ENCODE peak calls at places on chromosomes 6 and 20, in eight cellular contexts. K, P, I, Z, J, H, U and M are unnamed samples.

GRCh38 chr20:62792182-62792939 is 3.9 kb upstream of the MRGBP start:
- DNase-seq in H (peak), U (no peak), Z (no peak), P (no peak), J (no peak), I (no peak), K (no peak), M (no peak)

GRCh38 chr6:2714359-2714895 is 36.3 kb downstream of the MYLK4 start:
- DNase-seq in P (no peak), Z (no peak), I (no peak), U (no peak), J (no peak), H (no peak), K (no peak), M (no peak)

GRCh38 chr6:52976591-52977035 is 18.5 kb downstream of the GSTA4 start:
- DNase-seq in K (peak), P (no peak), Z (peak), U (no peak), J (peak), H (no peak), I (no peak), M (no peak)

GRCh38 chr20:51220293-51220706 is 197.4 kb upstream of the KCNG1 start:
- DNase-seq in I (no peak), P (peak), J (no peak), K (no peak), H (peak), U (peak), Z (peak), M (no peak)

GRCh38 chr6:104940238-104940880 is 16.5 kb upstream of the LIN28B start:
- DNase-seq in J (no peak), H (peak), P (peak), U (peak), I (no peak), Z (no peak), K (no peak), M (no peak)

GRCh38 chr6:144219056-144219685 is 66.0 kb upstream of the UTRN start:
- DNase-seq in P (no peak), H (peak), K (no peak), I (no peak), J (no peak), Z (no peak), U (peak), M (no peak)

GRCh38 chr20:33298391-33298790 is 15.4 kb downstream of the BPIFB1 start:
- DNase-seq in K (no peak), J (no peak), U (no peak), I (no peak), Z (no peak), P (no peak), H (no peak), M (no peak)

GRCh38 chr6:23445157-23445710 is 680.8 kb upstream of the NRSN1 start:
- DNase-seq in H (no peak), K (no peak), Z (no peak), J (no peak), U (no peak), I (no peak), P (no peak), M (no peak)

GRCh38 chr20:7010584-7010983 is 243.1 kb downstream of the BMP2 start:
- DNase-seq in Z (no peak), U (no peak), J (peak), K (no peak), I (no peak), P (no peak), H (no peak), M (no peak)

GRCh38 chr6:68158256-68158655 is 476.8 kb upstream of the ADGRB3 start:
- DNase-seq in Z (no peak), H (no peak), K (no peak), J (no peak), P (no peak), I (no peak), U (no peak), M (no peak)

GRCh38 chr6:30767158-30767943 is 23.0 kb upstream of the IER3 start:
- DNase-seq in I (no peak), Z (no peak), J (no peak), P (no peak), H (no peak), U (no peak), K (no peak), M (no peak)
- TF ChIP-seq POLR2AphosphoS5 in I (no peak), Z (no peak), J (no peak), P (no peak), H (no peak), U (no peak), K (no peak), M (no peak)

GRCh38 chr6:142848156-142848555 is 96.8 kb downstream of the HIVEP2 start:
- DNase-seq in I (no peak), J (no peak), P (no peak), Z (no peak), K (no peak), H (no peak), U (no peak), M (no peak)

GRCh38 chr6:142845143-142845571 is 99.8 kb downstream of the HIVEP2 start:
- DNase-seq in J (no peak), I (no peak), H (no peak), K (no peak), Z (no peak), P (no peak), U (no peak), M (no peak)

GRCh38 chr6:142846459-142846831 is 98.5 kb downstream of the HIVEP2 start:
- DNase-seq in I (no peak), K (no peak), J (no peak), P (no peak), Z (no peak), U (no peak), H (no peak), M (no peak)

GRCh38 chr6:142845624-142846458 is 99.1 kb downstream of the HIVEP2 start:
- DNase-seq in H (peak), J (peak), I (peak), K (no peak), U (peak), P (peak), Z (peak), M (peak)

DNA sequence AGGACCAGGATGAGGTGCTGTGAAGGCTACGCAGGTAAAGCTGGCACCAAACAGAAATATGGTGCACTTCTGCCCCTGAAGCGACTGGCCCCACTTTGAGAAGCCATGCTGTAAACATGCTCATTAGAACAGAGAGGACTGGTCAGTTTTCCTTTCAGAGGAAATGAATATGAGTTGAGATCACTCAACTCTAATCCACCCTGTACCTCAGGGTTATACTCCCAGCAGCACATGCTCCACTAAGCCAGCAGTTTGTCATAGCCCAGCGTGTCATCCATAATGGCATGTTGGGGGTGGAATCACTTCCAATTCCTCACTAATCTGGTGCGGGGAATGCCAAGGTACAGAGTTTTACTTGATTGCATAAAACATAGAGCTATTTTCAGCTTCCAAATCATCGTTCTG is 98.1 kb downstream of the HIVEP2 start:
- DNase-seq in Z (no peak), I (no peak), J (no peak), K (no peak), P (no peak), H (peak), U (no peak), M (no peak)
- TF ChIP-seq EP300 in Z (no peak), I (no peak), J (no peak), K (no peak), P (no peak), H (no peak), U (no peak), M (no peak)

GRCh38 chr20:1803216-1804128 is 91.7 kb upstream of the SIRPA start:
- DNase-seq in K (no peak), U (peak), I (peak), Z (peak), H (no peak), J (peak), P (peak), M (no peak)
- TF ChIP-seq CTCF in K (no peak), U (no peak), I (no peak), Z (no peak), H (no peak), J (no peak), P (no peak), M (no peak)

GRCh38 chr6:6795396-6795795 is 206.9 kb downstream of the LY86 start:
- DNase-seq in P (no peak), K (no peak), H (no peak), J (no peak), U (no peak), I (no peak), Z (no peak), M (no peak)

GRCh38 chr6:6790891-6791290 is 202.4 kb downstream of the LY86 start:
- DNase-seq in U (no peak), Z (peak), I (no peak), P (no peak), K (no peak), J (no peak), H (peak), M (no peak)

GRCh38 chr6:6796818-6797217 is 208.3 kb downstream of the LY86 start:
- DNase-seq in K (no peak), P (no peak), I (no peak), U (no peak), Z (no peak), J (no peak), H (no peak), M (no peak)

GRCh38 chr6:6790393-6790792 is 201.9 kb downstream of the LY86 start:
- DNase-seq in Z (no peak), H (no peak), K (no peak), I (no peak), U (no peak), J (no peak), P (no peak), M (no peak)

GRCh38 chr6:6793388-6794250 is 205.1 kb downstream of the LY86 start:
- DNase-seq in J (peak), U (no peak), Z (no peak), H (no peak), P (no peak), K (no peak), I (no peak), M (no peak)
- TF ChIP-seq POLR2AphosphoS5 in J (peak), U (no peak), Z (no peak), H (no peak), P (no peak), K (no peak), I (no peak), M (no peak)

DNA sequence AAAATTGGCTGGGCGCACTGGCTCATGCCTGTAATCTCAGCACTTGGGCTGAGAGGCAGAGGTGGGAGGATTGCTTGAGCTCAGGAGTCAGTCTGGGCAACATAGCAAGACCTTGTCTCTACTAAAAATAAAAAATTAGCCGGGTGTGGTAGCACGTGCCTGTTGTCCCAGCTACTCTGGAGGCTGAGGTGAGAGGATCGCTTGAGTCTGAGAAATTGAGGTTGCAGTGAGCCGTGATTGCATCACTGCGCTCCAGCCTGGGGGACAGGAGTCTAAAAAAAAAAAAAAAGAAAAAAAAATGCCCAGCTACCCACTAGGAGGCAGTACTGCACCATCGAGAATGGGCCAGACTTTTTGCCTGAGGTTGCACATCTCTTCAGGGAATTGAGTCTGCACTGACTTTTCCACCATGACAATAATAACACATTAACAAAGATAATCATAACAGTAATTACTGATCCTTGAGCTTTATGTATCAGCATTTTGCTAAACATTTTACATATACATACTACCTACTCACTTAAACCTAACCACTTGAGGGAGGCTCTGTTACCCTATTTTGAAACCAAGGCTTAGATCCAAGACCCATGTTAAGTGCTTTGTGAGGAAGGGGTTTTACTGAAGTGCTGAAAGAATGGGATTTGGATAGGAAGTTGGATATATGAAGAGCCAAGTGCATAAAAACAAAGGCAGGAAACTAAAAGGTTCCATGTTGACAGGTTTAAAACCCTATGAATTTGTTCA is 21.0 kb downstream of the SRSF3 start:
- DNase-seq in I (peak), P (no peak), J (peak), K (no peak), H (peak), Z (no peak), U (peak), M (peak)
- TF ChIP-seq EP300 in I (no peak), P (no peak), J (no peak), K (no peak), H (no peak), Z (no peak), U (peak), M (no peak)

GRCh38 chr6:125749112-125749863 is at the start of gene HEY2:
- DNase-seq in H (peak), Z (peak), K (peak), U (peak), P (peak), I (peak), J (peak), M (peak)
- TF ChIP-seq CTCF in H (peak), Z (no peak), K (peak), U (no peak), P (no peak), I (no peak), J (peak), M (peak)

GRCh38 chr6:7052441-7052936 is 55.3 kb upstream of the RREB1 start:
- DNase-seq in U (peak), Z (peak), K (peak), H (no peak), J (peak), I (peak), P (peak), M (peak)
- TF ChIP-seq POLR2AphosphoS5 in U (no peak), Z (no peak), K (no peak), H (no peak), J (peak), I (peak), P (no peak), M (peak)